ENCODE peak calls at places on chromosomes 2 and 18, in five cellular contexts. Z, N, I, M and R are unnamed samples.
A peak's percentile ranks its signal among the peaks of the same experiment; 100 is the strongest.

GRCh38 chr18:60684843-60685513 is 312.4 kb upstream of the MC4R start:
- DNase-seq in Z (no peak), N (peak; percentile 8), I (no peak), M (no peak), R (no peak)

GRCh38 chr2:144456680-144457079 is 63.2 kb downstream of the ZEB2 start:
- DNase-seq in N (peak; percentile 64), M (no peak), I (no peak), Z (no peak), R (no peak)

GRCh38 chr2:69272803-69273471 is 114.1 kb downstream of the GFPT1 start:
- DNase-seq in Z (no peak), M (no peak), N (no peak), I (peak; percentile 57), R (no peak)

GRCh38 chr2:237474931-237475703 is 11.9 kb upstream of the MLPH start:
- DNase-seq in M (peak; percentile 90), Z (peak; percentile 90), N (peak; percentile 85), I (peak; percentile 82), R (peak; percentile 92)

GRCh38 chr18:39350916-39351315 is 1785.3 kb upstream of the CELF4 start:
- DNase-seq in N (no peak), Z (no peak), M (no peak), I (no peak), R (no peak)

GRCh38 chr18:8139971-8140406 is 469.2 kb upstream of the RAB12 start:
- DNase-seq in M (peak; percentile 39), I (no peak), N (no peak), Z (no peak), R (no peak)

GRCh38 chr2:22970284-22970975 is 414.5 kb upstream of the KLHL29 start:
- DNase-seq in Z (no peak), I (no peak), M (no peak), N (no peak), R (no peak)

GRCh38 chr2:230895536-230896345 is 29.3 kb downstream of the GPR55 start:
- DNase-seq in N (no peak), I (no peak), M (no peak), Z (no peak), R (no peak)

GRCh38 chr18:29184654-29185053 is 1007.7 kb upstream of the CDH2 start:
- DNase-seq in I (no peak), M (no peak), Z (no peak), N (no peak), R (no peak)

GRCh38 chr2:127649684-127650040 is 3.7 kb downstream of the GPR17 start:
- DNase-seq in M (peak; percentile 69), I (peak; percentile 79), N (peak; percentile 85), Z (peak; percentile 75), R (peak; percentile 79)

GRCh38 chr2:166333809-166334208 is 41.9 kb downstream of the SCN9A start:
- DNase-seq in M (no peak), I (no peak), N (no peak), Z (no peak), R (no peak)

GRCh38 chr2:158079672-158080071 is 22.0 kb upstream of the UPP2 start:
- DNase-seq in I (no peak), M (no peak), Z (no peak), N (peak; percentile 6), R (no peak)

GRCh38 chr2:39377226-39377939 is 59.7 kb downstream of the MAP4K3 start:
- DNase-seq in I (no peak), M (no peak), Z (no peak), N (no peak), R (peak; percentile 10)

GRCh38 chr2:101300164-101300563 is 8.3 kb downstream of the RNF149 start:
- DNase-seq in I (no peak), N (no peak), Z (no peak), M (no peak), R (no peak)

GRCh38 chr2:199977984-199978415 is 22.6 kb downstream of the MAIP1 start:
- DNase-seq in M (no peak), Z (no peak), I (peak; percentile 24), N (peak; percentile 68), R (no peak)

GRCh38 chr18:7626175-7626921 is 59.2 kb downstream of the PTPRM start:
- DNase-seq in Z (no peak), I (no peak), N (no peak), M (no peak), R (no peak)

GRCh38 chr2:168798888-168799410 is 3.5 kb upstream of the NOSTRIN start:
- DNase-seq in M (no peak), I (no peak), Z (no peak), N (no peak), R (no peak)

GRCh38 chr18:9137168-9138066 is 836 bp downstream of the ANKRD12 start:
- DNase-seq in N (peak; percentile 62), I (peak; percentile 78), Z (peak; percentile 45), M (peak; percentile 68), R (peak; percentile 49)

GRCh38 chr2:55403177-55403998 is 16.3 kb downstream of the CCDC88A start:
- DNase-seq in N (no peak), Z (no peak), I (no peak), M (no peak), R (no peak)

GRCh38 chr2:13401312-13401711 is 684.6 kb downstream of the TRIB2 start:
- DNase-seq in N (no peak), I (no peak), M (no peak), Z (no peak), R (no peak)

GRCh38 chr2:4053769-4054493 is 350.6 kb downstream of the DCDC2C start:
- DNase-seq in N (peak; percentile 7), Z (no peak), I (no peak), M (no peak), R (no peak)

GRCh38 chr18:46469186-46469915 is 187.7 kb downstream of the LOXHD1 start:
- DNase-seq in I (no peak), N (peak; percentile 13), Z (no peak), M (no peak), R (no peak)

GRCh38 chr18:12838178-12838634 is 45.8 kb downstream of the PTPN2 start:
- DNase-seq in I (peak; percentile 78), Z (no peak), M (peak; percentile 20), N (peak; percentile 92), R (no peak)

GRCh38 chr2:231856959-231857358 is 69.2 kb downstream of the NPPC start:
- DNase-seq in Z (no peak), I (no peak), N (no peak), M (no peak), R (no peak)

GRCh38 chr18:22337311-22337710 is 80.4 kb downstream of the CTAGE1 start:
- DNase-seq in M (peak; percentile 55), Z (no peak), I (no peak), N (no peak), R (no peak)

GRCh38 chr2:6773007-6773693 is 92.6 kb downstream of the CMPK2 start:
- DNase-seq in I (peak; percentile 65), M (peak; percentile 34), N (peak; percentile 41), Z (peak; percentile 59), R (peak; percentile 64)

GRCh38 chr18:56319953-56320352 is 318.4 kb downstream of the TXNL1 start:
- DNase-seq in I (no peak), N (no peak), Z (no peak), M (no peak), R (no peak)

GRCh38 chr18:61992285-61992684 is 99.5 kb upstream of the RNF152 start:
- DNase-seq in I (no peak), M (no peak), Z (no peak), N (no peak), R (no peak)

GRCh38 chr2:227363756-227364155 is 15.3 kb downstream of the TM4SF20 start:
- DNase-seq in M (no peak), I (no peak), Z (no peak), N (peak; percentile 60), R (no peak)

GRCh38 chr2:165877565-165878550 is 75.7 kb downstream of the TTC21B start:
- DNase-seq in M (no peak), I (no peak), Z (no peak), N (no peak), R (no peak)

GRCh38 chr2:26292646-26293045 is 47.9 kb downstream of the HADHB start:
- DNase-seq in M (peak; percentile 53), N (no peak), Z (no peak), I (no peak), R (no peak)

GRCh38 chr2:204260162-204260877 is 285.0 kb upstream of the PARD3B start:
- DNase-seq in I (peak; percentile 40), Z (no peak), M (peak; percentile 54), N (peak; percentile 70), R (peak; percentile 14)

GRCh38 chr2:18752667-18753422 is 163.5 kb upstream of the NT5C1B start:
- DNase-seq in N (peak; percentile 40), M (no peak), I (no peak), Z (no peak), R (no peak)

DNA sequence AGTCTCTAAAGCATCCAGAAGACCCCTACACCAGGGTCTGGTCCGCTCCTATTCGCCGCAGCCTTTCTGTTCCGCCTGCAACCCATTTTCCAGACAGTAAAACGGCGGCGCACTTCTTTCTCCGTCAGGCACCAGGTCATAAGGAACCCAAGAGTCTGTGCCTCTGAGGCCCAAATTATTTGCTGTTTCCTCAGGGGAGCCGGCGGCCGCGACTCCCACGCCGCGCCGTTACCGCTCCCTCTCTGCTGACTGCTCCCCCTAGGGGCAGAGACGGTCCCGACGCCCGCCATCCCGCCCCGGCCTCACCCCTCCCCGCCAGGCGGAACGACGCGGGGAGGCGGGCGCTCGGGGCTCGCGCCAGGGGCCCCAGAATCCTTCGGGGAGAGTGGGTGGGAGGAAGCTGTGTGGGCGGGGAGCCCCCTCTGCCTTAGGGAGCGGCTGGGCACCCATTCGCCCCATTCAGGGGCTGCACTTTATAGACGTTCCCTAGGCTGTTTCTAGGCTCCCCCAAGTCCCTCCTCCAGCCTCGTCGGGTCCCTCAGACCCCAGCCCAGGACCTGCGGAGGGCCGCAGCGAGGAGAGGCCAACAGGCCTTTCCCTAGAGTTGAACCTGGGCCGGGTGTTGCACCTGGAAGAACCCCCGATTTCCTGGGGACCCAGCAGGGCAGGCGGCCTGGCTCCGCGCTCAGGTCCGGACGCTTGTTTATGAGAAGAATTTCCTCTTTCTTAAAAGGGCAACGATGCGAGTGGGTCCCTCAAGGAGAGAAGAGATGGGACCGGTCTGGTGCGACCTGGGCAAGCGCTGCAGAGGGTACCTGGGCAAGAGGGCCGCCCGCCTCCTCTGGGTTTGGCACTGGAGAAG is 3.6 kb upstream of the CTDSP1 start:
- DNase-seq in Z (peak; percentile 82), M (peak; percentile 97), N (peak; percentile 97), I (peak; percentile 95), R (peak; percentile 85)
- TF ChIP-seq POLR2A in Z (peak; percentile 51), M (peak; percentile 41), N (no peak), I (peak; percentile 59), R (no peak)

GRCh38 chr2:226079677-226080076 is 680.2 kb downstream of the NYAP2 start:
- DNase-seq in I (no peak), N (no peak), M (no peak), Z (no peak), R (no peak)
- TF ChIP-seq POLR2A in I (no peak), N (no peak), M (no peak), Z (no peak), R (no peak)

GRCh38 chr2:85253890-85254289 is 73.9 kb downstream of the TGOLN2 start:
- DNase-seq in M (no peak), I (no peak), N (no peak), Z (no peak), R (no peak)

GRCh38 chr2:85257359-85258193 is 70.2 kb downstream of the TGOLN2 start:
- DNase-seq in Z (no peak), M (no peak), N (no peak), I (no peak), R (no peak)

GRCh38 chr2:85255456-85255812 is 72.4 kb downstream of the TGOLN2 start:
- DNase-seq in I (no peak), Z (no peak), M (no peak), N (no peak), R (no peak)

GRCh38 chr2:85254540-85255261 is 73.1 kb downstream of the TGOLN2 start:
- DNase-seq in N (no peak), I (no peak), Z (no peak), M (no peak), R (no peak)

GRCh38 chr2:85255813-85256581 is 71.8 kb downstream of the TGOLN2 start:
- DNase-seq in I (no peak), Z (no peak), N (no peak), M (peak; percentile 39), R (no peak)
- TF ChIP-seq POLR2A in I (no peak), Z (no peak), N (no peak), M (no peak), R (no peak)

GRCh38 chr2:219245148-219245898 is at the start of the genes GLB1L and STK16:
- DNase-seq in I (peak; percentile 93), M (peak; percentile 94), N (peak; percentile 94), Z (peak; percentile 99), R (peak; percentile 99)
- TF ChIP-seq POLR2A in I (peak; percentile 91), M (peak; percentile 86), N (peak; percentile 74), Z (peak; percentile 89), R (peak; percentile 85)